ENCODE peak calls at places on chromosome 22, in six cellular contexts. S is progenitor cell of endocrine pancreas; N is CD8-positive, alpha-beta T cell; K is AG10803; C is AG09309; L is fibroblast of the aortic adventitia. M is an unnamed sample.

GRCh38 chr22:19785461-19786263 is 25.1 kb downstream of the TBX1 start:
- DNase-seq in C (no peak), K (no peak), L (no peak), N (no peak), S (no peak), M (no peak)

GRCh38 chr22:41092023-41092817 is at the start of gene EP300:
- DNase-seq in K (peak; percentile 82), L (peak; percentile 59), S (peak; percentile 45), C (peak; percentile 23), N (peak; percentile 88), M (peak; percentile 78)

GRCh38 chr22:25350551-25350971 is 131.1 kb downstream of the CRYBB2 start:
- DNase-seq in N (no peak), K (no peak), L (no peak), S (no peak), C (no peak), M (no peak)

GRCh38 chr22:47567741-47568140 is 805.3 kb downstream of the TBC1D22A start:
- DNase-seq in S (no peak), N (no peak), K (no peak), C (no peak), L (no peak), M (no peak)

GRCh38 chr22:45917146-45917545 is 59.8 kb downstream of the WNT7B start:
- DNase-seq in S (no peak), K (no peak), N (no peak), C (no peak), L (no peak), M (no peak)

GRCh38 chr22:29814003-29814402 is 24.1 kb downstream of the ASCC2 start:
- DNase-seq in C (no peak), S (no peak), K (no peak), L (no peak), N (no peak), M (no peak)

GRCh38 chr22:39943366-39943765 is 16.8 kb upstream of the TMA7B start:
- DNase-seq in K (no peak), C (no peak), S (no peak), L (no peak), N (peak; percentile 51), M (no peak)

GRCh38 chr22:40757071-40757470 is 62.1 kb downstream of the SLC25A17 start:
- DNase-seq in C (no peak), S (no peak), N (no peak), L (peak; percentile 6), K (peak; percentile 44), M (no peak)

GRCh38 chr22:45709866-45710265 is 38.2 kb downstream of the ATXN10 start:
- DNase-seq in N (no peak), C (no peak), S (no peak), L (peak; percentile 35), K (peak; percentile 61), M (peak; percentile 47)

GRCh38 chr22:20102203-20102780 is 13.6 kb upstream of the RANBP1 start:
- DNase-seq in K (no peak), N (no peak), L (no peak), S (no peak), C (no peak), M (no peak)

GRCh38 chr22:25903294-25903693 is 161.3 kb downstream of the MYO18B start:
- DNase-seq in L (no peak), C (no peak), S (no peak), K (no peak), N (no peak), M (no peak)

GRCh38 chr22:35620624-35621245 is 3.6 kb upstream of the MB start:
- DNase-seq in S (no peak), C (no peak), L (peak; percentile 40), K (peak; percentile 72), N (no peak), M (peak; percentile 31)

GRCh38 chr22:32080904-32081303 is 37.8 kb downstream of the SLC5A1 start:
- DNase-seq in N (peak; percentile 16), L (peak; percentile 68), C (peak; percentile 5), K (peak; percentile 53), S (no peak), M (peak; percentile 48)

GRCh38 chr22:48926663-48927062 is 901.0 kb downstream of the BRD1 start:
- DNase-seq in L (no peak), K (no peak), C (no peak), N (no peak), S (no peak), M (no peak)

GRCh38 chr22:35966314-35967045 is 62.1 kb downstream of the RBFOX2 start:
- DNase-seq in C (no peak), K (peak; percentile 87), N (no peak), S (no peak), L (no peak), M (no peak)

GRCh38 chr22:40436460-40437431 is 66.4 kb downstream of the SGSM3 start:
- DNase-seq in S (no peak), L (peak; percentile 86), N (no peak), K (peak; percentile 63), C (peak; percentile 63), M (peak; percentile 79)

DNA sequence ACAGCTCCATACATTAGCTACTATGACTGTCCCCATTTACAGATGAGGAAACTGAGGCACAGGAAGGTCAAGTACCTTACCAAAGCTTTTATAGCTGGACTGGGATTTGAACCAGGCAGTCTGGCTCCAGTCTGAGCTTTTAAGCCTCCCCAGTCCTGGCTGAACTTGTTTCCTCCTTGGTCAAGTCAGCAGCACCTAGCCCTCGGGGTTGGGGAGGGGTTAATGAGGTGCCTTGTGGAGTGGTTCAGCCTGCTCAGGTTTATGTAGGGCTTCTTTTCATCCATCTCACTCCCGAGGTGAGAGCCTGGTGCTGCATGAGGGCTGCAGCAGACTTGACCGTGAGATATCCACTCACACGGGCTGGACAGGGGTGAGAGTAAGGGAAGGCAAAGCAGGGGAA is 36.7 kb upstream of the GCAT start:
- DNase-seq in C (no peak), K (no peak), L (no peak), S (no peak), N (no peak), M (no peak)
- TF ChIP-seq CTCF in C (no peak), K (no peak), L (no peak), S (no peak), N (no peak), M (no peak)

GRCh38 chr22:22552630-22553029 is 6.4 kb downstream of the PRAME start:
- DNase-seq in S (no peak), C (no peak), N (no peak), L (no peak), K (no peak), M (no peak)
- TF ChIP-seq CTCF in S (peak; percentile 36), C (no peak), N (no peak), L (no peak), K (no peak), M (no peak)

DNA sequence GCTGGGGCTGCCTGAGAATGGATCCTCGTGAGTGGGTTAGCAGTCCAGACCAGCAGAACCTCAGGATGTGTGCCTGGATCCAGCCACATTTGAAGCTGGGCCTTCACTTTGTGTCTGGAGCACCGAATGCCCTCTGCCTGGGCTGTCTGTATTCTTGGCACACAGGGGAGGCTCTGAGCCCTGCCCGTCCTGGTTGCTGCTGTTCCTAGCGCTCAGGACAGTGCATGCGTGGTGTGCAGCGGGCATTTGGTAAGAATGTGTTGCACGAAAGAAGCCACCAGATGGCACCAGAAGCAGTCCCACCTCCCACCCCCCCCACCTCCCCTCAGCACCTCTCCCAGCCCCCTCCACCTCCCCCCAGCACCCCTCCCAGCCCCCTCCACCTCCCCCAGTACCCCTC is 4.1 kb upstream of the MAPK11 start:
- DNase-seq in K (peak; percentile 63), S (no peak), N (peak; percentile 44), C (no peak), L (peak; percentile 59), M (peak; percentile 53)
- TF ChIP-seq CTCF in K (peak; percentile 46), S (peak; percentile 46), N (peak; percentile 33), C (peak; percentile 33), L (peak; percentile 33), M (peak; percentile 29)

GRCh38 chr22:21593406-21594232 is 26.1 kb downstream of the UBE2L3 start:
- DNase-seq in N (no peak), L (no peak), K (no peak), C (no peak), S (no peak), M (no peak)
- TF ChIP-seq CTCF in N (no peak), L (peak; percentile 25), K (peak; percentile 6), C (peak; percentile 35), S (peak; percentile 54), M (peak; percentile 39)

GRCh38 chr22:28604961-28605360 is 74.7 kb downstream of the TTC28 start:
- DNase-seq in K (peak; percentile 12), S (no peak), N (no peak), C (no peak), L (no peak), M (peak; percentile 52)

GRCh38 chr22:28607710-28608109 is 71.9 kb downstream of the TTC28 start:
- DNase-seq in K (no peak), S (no peak), N (no peak), L (no peak), C (no peak), M (no peak)

GRCh38 chr22:28608546-28608945 is 71.1 kb downstream of the TTC28 start:
- DNase-seq in C (no peak), L (no peak), S (no peak), N (no peak), K (no peak), M (no peak)

GRCh38 chr22:28601915-28602314 is 77.7 kb downstream of the TTC28 start:
- DNase-seq in L (no peak), S (no peak), K (no peak), C (no peak), N (no peak), M (no peak)

DNA sequence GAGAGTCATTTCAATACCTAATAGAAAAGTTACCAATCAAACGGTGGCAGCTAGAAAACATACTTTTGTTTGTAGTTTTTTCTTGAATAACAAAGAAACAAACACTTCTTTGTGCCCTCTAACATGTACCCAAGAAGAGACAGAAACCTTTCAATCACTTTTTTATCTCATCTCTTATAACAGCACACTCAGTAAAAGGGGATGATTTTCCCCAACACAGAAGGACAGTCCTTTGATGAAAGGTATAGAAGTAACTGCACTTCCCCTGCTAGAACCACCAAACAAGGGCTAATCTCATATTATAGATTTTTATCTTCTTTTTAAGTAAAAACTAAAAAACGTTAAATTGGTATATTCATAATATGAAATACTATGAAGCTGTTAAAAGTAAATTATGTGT is 74.3 kb downstream of the TTC28 start:
- DNase-seq in K (no peak), N (no peak), C (no peak), S (no peak), L (no peak), M (no peak)
- TF ChIP-seq CTCF in K (no peak), N (no peak), C (no peak), S (no peak), L (no peak), M (no peak)

GRCh38 chr22:23984430-23984829 is 4.5 kb downstream of the GSTT2 start:
- DNase-seq in K (no peak), S (no peak), C (no peak), N (no peak), L (peak; percentile 53), M (peak; percentile 11)
- TF ChIP-seq CTCF in K (peak; percentile 60), S (no peak), C (no peak), N (no peak), L (peak; percentile 76), M (peak; percentile 55)

DNA sequence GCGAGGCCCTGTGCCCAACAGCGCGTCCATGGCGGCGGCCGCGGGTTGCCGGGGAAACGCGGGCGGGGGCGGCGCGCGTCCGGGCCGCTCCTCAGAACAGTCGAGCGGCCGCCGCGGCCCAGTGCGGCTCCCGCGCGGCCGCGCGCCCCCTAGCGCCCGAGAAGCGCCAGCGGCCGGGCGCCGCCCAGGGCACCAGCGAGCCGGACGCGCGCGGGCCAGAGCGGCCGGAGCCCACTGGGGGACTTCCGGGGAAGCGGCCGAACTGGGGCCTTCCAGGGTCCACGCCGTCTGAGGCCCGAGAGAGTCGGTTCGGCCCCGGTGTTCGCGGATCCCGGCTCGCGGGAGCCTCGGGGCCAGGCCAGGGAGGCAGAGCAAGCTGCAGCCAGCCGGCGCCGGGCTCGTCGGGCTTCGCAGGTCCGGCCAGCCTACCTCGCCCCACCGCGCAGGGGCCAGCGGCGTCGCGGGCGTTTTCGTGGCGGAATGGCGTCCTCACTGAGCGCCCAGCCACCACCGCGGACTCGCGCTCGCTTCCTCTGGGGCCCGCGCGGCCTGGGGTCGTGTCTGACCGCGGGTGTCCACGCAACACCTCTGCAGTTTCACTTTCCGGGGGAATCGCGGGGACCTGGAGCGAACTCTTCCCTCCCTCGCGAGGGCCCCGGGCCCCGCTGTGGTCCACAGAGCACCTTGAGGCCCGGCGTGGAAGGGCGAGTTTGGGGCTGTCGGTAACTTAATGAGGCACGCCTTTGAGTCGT is at the start of gene DENND6B:
- DNase-seq in K (peak; percentile 74), L (peak; percentile 66), C (no peak), S (peak; percentile 74), N (peak; percentile 69), M (peak; percentile 68)
- TF ChIP-seq CTCF in K (no peak), L (peak; percentile 15), C (peak; percentile 22), S (peak; percentile 56), N (peak; percentile 65), M (peak; percentile 18)

M was measured in astrocyte of the spinal cord.